ENCODE peak calls at places on chromosomes 3 and 15, in nine cellular contexts. One of them, this sample, is unnamed.
A peak's percentile ranks its signal among the peaks of the same experiment; 100 is the strongest.

GRCh38 chr3:190575441-190576190 is 61.7 kb downstream of the IL1RAP start:
- DNase-seq in HFF-Myc: no peak
- DNase-seq in K562: no peak
- DNase-seq in A549: no peak
- DNase-seq in AG04450: no peak
- DNase-seq in lower leg skin: no peak
- DNase-seq in ovary: no peak
- DNase-seq in BJ: no peak
- DNase-seq in mammary epithelial cell: no peak
- DNase-seq in this sample: no peak

GRCh38 chr3:67416703-67417102 is 237.7 kb downstream of the SUCLG2 start:
- DNase-seq in BJ: no peak
- DNase-seq in mammary epithelial cell: no peak
- DNase-seq in ovary: no peak
- DNase-seq in HFF-Myc: no peak
- DNase-seq in lower leg skin: no peak
- DNase-seq in AG04450: no peak
- DNase-seq in A549: no peak
- DNase-seq in K562: no peak
- DNase-seq in this sample: no peak

GRCh38 chr3:115330406-115330805 is 183.3 kb upstream of the ZBTB20 start:
- DNase-seq in BJ: no peak
- DNase-seq in K562: no peak
- DNase-seq in lower leg skin: no peak
- DNase-seq in AG04450: no peak
- DNase-seq in mammary epithelial cell: peak; percentile 78
- DNase-seq in HFF-Myc: peak; percentile 52
- DNase-seq in ovary: no peak
- DNase-seq in A549: no peak
- DNase-seq in this sample: peak; percentile 75

GRCh38 chr3:10824468-10824867 is 8.4 kb downstream of the SLC6A11 start:
- DNase-seq in BJ: no peak
- DNase-seq in lower leg skin: no peak
- DNase-seq in K562: no peak
- DNase-seq in A549: no peak
- DNase-seq in mammary epithelial cell: no peak
- DNase-seq in ovary: no peak
- DNase-seq in AG04450: no peak
- DNase-seq in HFF-Myc: no peak
- DNase-seq in this sample: no peak

GRCh38 chr15:100111103-100112060 is 230.4 kb downstream of the ADAMTS17 start:
- DNase-seq in HFF-Myc: peak; percentile 56
- DNase-seq in lower leg skin: peak; percentile 47
- DNase-seq in ovary: no peak
- DNase-seq in BJ: no peak
- DNase-seq in K562: no peak
- DNase-seq in A549: no peak
- DNase-seq in mammary epithelial cell: peak; percentile 66
- DNase-seq in AG04450: peak; percentile 59
- DNase-seq in this sample: peak; percentile 56

GRCh38 chr3:73623996-73624362 is 762 bp downstream of the PDZRN3 start:
- DNase-seq in A549: no peak
- DNase-seq in AG04450: no peak
- DNase-seq in lower leg skin: no peak
- DNase-seq in K562: no peak
- DNase-seq in BJ: no peak
- DNase-seq in mammary epithelial cell: peak; percentile 52
- DNase-seq in HFF-Myc: no peak
- DNase-seq in ovary: peak; percentile 43
- DNase-seq in this sample: no peak

GRCh38 chr3:191333481-191333880 is 3.2 kb upstream of the UTS2B start:
- DNase-seq in ovary: no peak
- DNase-seq in K562: no peak
- DNase-seq in BJ: no peak
- DNase-seq in AG04450: no peak
- DNase-seq in mammary epithelial cell: no peak
- DNase-seq in HFF-Myc: no peak
- DNase-seq in lower leg skin: no peak
- DNase-seq in A549: no peak
- DNase-seq in this sample: no peak

GRCh38 chr3:55870576-55870975 is 383.5 kb upstream of the WNT5A start:
- DNase-seq in BJ: no peak
- DNase-seq in mammary epithelial cell: no peak
- DNase-seq in lower leg skin: no peak
- DNase-seq in A549: no peak
- DNase-seq in AG04450: no peak
- DNase-seq in HFF-Myc: no peak
- DNase-seq in ovary: no peak
- DNase-seq in K562: no peak
- DNase-seq in this sample: no peak

GRCh38 chr3:53331871-53332270 is 15.5 kb downstream of the DCP1A start:
- DNase-seq in HFF-Myc: no peak
- DNase-seq in ovary: no peak
- DNase-seq in A549: no peak
- DNase-seq in K562: no peak
- DNase-seq in BJ: no peak
- DNase-seq in lower leg skin: no peak
- DNase-seq in mammary epithelial cell: peak; percentile 35
- DNase-seq in AG04450: no peak
- DNase-seq in this sample: no peak

GRCh38 chr3:132394334-132394733 is 23.0 kb upstream of the DNAJC13 start:
- DNase-seq in AG04450: no peak
- DNase-seq in HFF-Myc: no peak
- DNase-seq in ovary: no peak
- DNase-seq in lower leg skin: no peak
- DNase-seq in K562: no peak
- DNase-seq in A549: no peak
- DNase-seq in mammary epithelial cell: no peak
- DNase-seq in BJ: no peak
- DNase-seq in this sample: peak; percentile 43

GRCh38 chr3:50405249-50405648 is 45.9 kb upstream of the TMEM115 start:
- DNase-seq in lower leg skin: no peak
- DNase-seq in A549: no peak
- DNase-seq in ovary: no peak
- DNase-seq in AG04450: no peak
- DNase-seq in K562: peak; percentile 72
- DNase-seq in BJ: no peak
- DNase-seq in HFF-Myc: no peak
- DNase-seq in mammary epithelial cell: no peak
- DNase-seq in this sample: no peak

GRCh38 chr3:178787960-178788359 is 251.7 kb downstream of the KCNMB2 start:
- DNase-seq in BJ: no peak
- DNase-seq in ovary: no peak
- DNase-seq in mammary epithelial cell: no peak
- DNase-seq in A549: no peak
- DNase-seq in AG04450: no peak
- DNase-seq in HFF-Myc: no peak
- DNase-seq in lower leg skin: no peak
- DNase-seq in K562: no peak
- DNase-seq in this sample: no peak

GRCh38 chr15:90660195-90660995 is 56.8 kb upstream of the BLM start:
- DNase-seq in HFF-Myc: no peak
- DNase-seq in BJ: peak; percentile 67
- DNase-seq in K562: peak; percentile 76
- DNase-seq in AG04450: peak; percentile 53
- DNase-seq in A549: peak; percentile 64
- DNase-seq in mammary epithelial cell: peak; percentile 98
- DNase-seq in lower leg skin: peak; percentile 89
- DNase-seq in ovary: no peak
- DNase-seq in this sample: peak; percentile 21

GRCh38 chr3:71528816-71529215 is 54.7 kb downstream of the FOXP1 start:
- DNase-seq in lower leg skin: no peak
- DNase-seq in AG04450: no peak
- DNase-seq in A549: no peak
- DNase-seq in HFF-Myc: no peak
- DNase-seq in K562: no peak
- DNase-seq in mammary epithelial cell: no peak
- DNase-seq in BJ: no peak
- DNase-seq in ovary: no peak
- DNase-seq in this sample: no peak

GRCh38 chr3:31009881-31010280 is 115.4 kb upstream of the GADL1 start:
- DNase-seq in BJ: no peak
- DNase-seq in AG04450: no peak
- DNase-seq in HFF-Myc: no peak
- DNase-seq in K562: no peak
- DNase-seq in lower leg skin: no peak
- DNase-seq in A549: no peak
- DNase-seq in mammary epithelial cell: peak; percentile 56
- DNase-seq in ovary: no peak
- DNase-seq in this sample: no peak

GRCh38 chr3:12154151-12154550 is 4.6 kb downstream of the TIMP4 start:
- DNase-seq in A549: no peak
- DNase-seq in AG04450: no peak
- DNase-seq in lower leg skin: no peak
- DNase-seq in mammary epithelial cell: no peak
- DNase-seq in BJ: no peak
- DNase-seq in K562: no peak
- DNase-seq in HFF-Myc: no peak
- DNase-seq in ovary: no peak
- DNase-seq in this sample: no peak

GRCh38 chr3:126535636-126536035 is 11.7 kb downstream of the CHST13 start:
- DNase-seq in HFF-Myc: no peak
- DNase-seq in mammary epithelial cell: no peak
- DNase-seq in ovary: no peak
- DNase-seq in AG04450: no peak
- DNase-seq in K562: no peak
- DNase-seq in lower leg skin: no peak
- DNase-seq in A549: no peak
- DNase-seq in BJ: no peak
- DNase-seq in this sample: no peak

GRCh38 chr3:143084856-143085731 is 34.5 kb upstream of the CHST2 start:
- DNase-seq in lower leg skin: no peak
- DNase-seq in HFF-Myc: peak; percentile 30
- DNase-seq in BJ: no peak
- DNase-seq in mammary epithelial cell: peak; percentile 34
- DNase-seq in K562: peak; percentile 98
- DNase-seq in AG04450: no peak
- DNase-seq in ovary: no peak
- DNase-seq in A549: no peak
- DNase-seq in this sample: no peak

GRCh38 chr15:31869640-31870335 is 160.5 kb upstream of the CHRNA7 start:
- DNase-seq in BJ: no peak
- DNase-seq in HFF-Myc: no peak
- DNase-seq in ovary: no peak
- DNase-seq in K562: no peak
- DNase-seq in lower leg skin: no peak
- DNase-seq in A549: no peak
- DNase-seq in mammary epithelial cell: no peak
- DNase-seq in AG04450: no peak
- DNase-seq in this sample: no peak
- H3K4me3 ChIP-seq in BJ: peak overlapping the region; percentile 56
- H3K4me3 ChIP-seq in HFF-Myc: no peak overlapping the region
- H3K4me3 ChIP-seq in ovary: peak overlapping the region; percentile 48
- H3K4me3 ChIP-seq in K562: no peak overlapping the region
- H3K4me3 ChIP-seq in lower leg skin: peak overlapping the region; percentile 23
- H3K4me3 ChIP-seq in A549: peak overlapping the region; percentile 72
- H3K4me3 ChIP-seq in mammary epithelial cell: peak overlapping the region; percentile 56
- H3K4me3 ChIP-seq in AG04450: peak overlapping the region; percentile 64
- H3K4me3 ChIP-seq in this sample: peak overlapping the region; percentile 30

GRCh38 chr3:169630852-169631251 is 32.7 kb downstream of the MECOM start:
- DNase-seq in K562: no peak
- DNase-seq in A549: no peak
- DNase-seq in ovary: no peak
- DNase-seq in AG04450: no peak
- DNase-seq in mammary epithelial cell: no peak
- DNase-seq in lower leg skin: no peak
- DNase-seq in HFF-Myc: no peak
- DNase-seq in BJ: no peak
- DNase-seq in this sample: no peak
- TF ChIP-seq CTCF in K562: no peak
- TF ChIP-seq CTCF in A549: no peak
- TF ChIP-seq CTCF in ovary: no peak
- TF ChIP-seq CTCF in AG04450: no peak
- TF ChIP-seq CTCF in mammary epithelial cell: no peak
- TF ChIP-seq CTCF in lower leg skin: no peak
- TF ChIP-seq CTCF in HFF-Myc: no peak
- TF ChIP-seq CTCF in BJ: no peak
- TF ChIP-seq CTCF in this sample: no peak

GRCh38 chr15:78641876-78642275 is 866 bp upstream of the CHRNB4 start:
- DNase-seq in lower leg skin: no peak
- DNase-seq in K562: no peak
- DNase-seq in BJ: no peak
- DNase-seq in A549: no peak
- DNase-seq in AG04450: no peak
- DNase-seq in mammary epithelial cell: no peak
- DNase-seq in ovary: no peak
- DNase-seq in HFF-Myc: no peak
- DNase-seq in this sample: no peak

GRCh38 chr15:78644979-78645378 is 4.0 kb upstream of the CHRNB4 start:
- DNase-seq in ovary: no peak
- DNase-seq in AG04450: no peak
- DNase-seq in BJ: no peak
- DNase-seq in mammary epithelial cell: no peak
- DNase-seq in lower leg skin: no peak
- DNase-seq in K562: no peak
- DNase-seq in HFF-Myc: no peak
- DNase-seq in A549: no peak
- DNase-seq in this sample: no peak

GRCh38 chr15:78640840-78641733 is at the start of gene CHRNB4:
- DNase-seq in K562: peak; percentile 88
- DNase-seq in mammary epithelial cell: no peak
- DNase-seq in AG04450: no peak
- DNase-seq in A549: peak; percentile 49
- DNase-seq in ovary: no peak
- DNase-seq in lower leg skin: no peak
- DNase-seq in BJ: no peak
- DNase-seq in HFF-Myc: no peak
- DNase-seq in this sample: no peak

GRCh38 chr15:78640527-78640839 is 527 bp downstream of the CHRNB4 start:
- DNase-seq in lower leg skin: no peak
- DNase-seq in BJ: no peak
- DNase-seq in ovary: no peak
- DNase-seq in AG04450: no peak
- DNase-seq in mammary epithelial cell: no peak
- DNase-seq in K562: no peak
- DNase-seq in A549: no peak
- DNase-seq in HFF-Myc: no peak
- DNase-seq in this sample: no peak

DNA sequence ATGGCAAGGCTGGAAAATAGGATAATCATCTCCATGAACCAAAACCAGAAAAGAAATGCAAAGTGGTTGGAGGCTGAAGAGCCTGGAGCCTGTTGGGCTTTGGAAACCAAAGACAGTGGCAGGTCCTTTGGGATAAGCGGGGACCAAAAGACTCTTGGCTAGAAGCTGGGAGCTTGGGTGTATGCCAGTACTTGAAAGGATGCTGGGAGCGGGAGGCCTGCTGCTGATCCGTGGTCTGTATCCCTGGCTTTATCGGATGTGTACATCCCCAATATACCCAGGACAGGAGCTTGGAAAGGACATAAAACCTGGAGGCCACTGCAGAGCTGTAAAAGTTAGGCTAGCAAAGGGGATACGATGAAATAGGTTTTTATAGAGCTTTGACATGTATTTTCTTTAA is 1.3 kb upstream of the CHRNB4 start:
- DNase-seq in AG04450: no peak
- DNase-seq in ovary: no peak
- DNase-seq in K562: no peak
- DNase-seq in A549: no peak
- DNase-seq in lower leg skin: no peak
- DNase-seq in BJ: no peak
- DNase-seq in HFF-Myc: no peak
- DNase-seq in mammary epithelial cell: no peak
- DNase-seq in this sample: no peak
- H3K4me3 ChIP-seq in AG04450: no peak overlapping the region
- H3K4me3 ChIP-seq in ovary: no peak overlapping the region
- H3K4me3 ChIP-seq in K562: no peak overlapping the region
- H3K4me3 ChIP-seq in A549: no peak overlapping the region
- H3K4me3 ChIP-seq in lower leg skin: no peak overlapping the region
- H3K4me3 ChIP-seq in BJ: no peak overlapping the region
- H3K4me3 ChIP-seq in HFF-Myc: no peak overlapping the region
- H3K4me3 ChIP-seq in mammary epithelial cell: no peak overlapping the region
- H3K4me3 ChIP-seq in this sample: no peak overlapping the region

GRCh38 chr3:124346487-124346886 is 354.6 kb upstream of the ROPN1 start:
- DNase-seq in K562: no peak
- DNase-seq in BJ: no peak
- DNase-seq in HFF-Myc: no peak
- DNase-seq in mammary epithelial cell: no peak
- DNase-seq in ovary: no peak
- DNase-seq in AG04450: no peak
- DNase-seq in A549: no peak
- DNase-seq in lower leg skin: no peak
- DNase-seq in this sample: no peak
- TF ChIP-seq CTCF in K562: no peak
- TF ChIP-seq CTCF in BJ: no peak
- TF ChIP-seq CTCF in HFF-Myc: no peak
- TF ChIP-seq CTCF in mammary epithelial cell: no peak
- TF ChIP-seq CTCF in ovary: no peak
- TF ChIP-seq CTCF in AG04450: no peak
- TF ChIP-seq CTCF in A549: no peak
- TF ChIP-seq CTCF in lower leg skin: no peak
- TF ChIP-seq CTCF in this sample: no peak